ENCODE peak calls at places on chromosomes 13 and 19, in nine cellular contexts. K, D, M, Z, R, Y, L, N and P are unnamed samples.

GRCh38 chr19:51142119-51142518 is at the start of gene SIGLEC7:
- DNase-seq in M (no peak), R (no peak), Z (no peak), L (peak), N (no peak), D (no peak), K (no peak), Y (peak), P (no peak)

GRCh38 chr13:107370036-107370785 is 802.3 kb upstream of the ARGLU1 start:
- DNase-seq in N (no peak), L (no peak), R (no peak), Z (peak), M (peak), Y (no peak), D (no peak), K (no peak), P (peak)

GRCh38 chr19:45177817-45178261 is at the start of gene TRAPPC6A:
- DNase-seq in D (no peak), N (no peak), Z (peak), M (peak), Y (no peak), K (no peak), R (no peak), L (no peak), P (peak)

GRCh38 chr19:6580313-6580712 is 10.6 kb downstream of the CD70 start:
- DNase-seq in R (no peak), Z (peak), L (no peak), K (no peak), N (no peak), M (no peak), Y (no peak), D (no peak), P (peak)

GRCh38 chr13:30293995-30294394 is 13.4 kb downstream of the KATNAL1 start:
- DNase-seq in M (no peak), R (peak), Z (no peak), D (no peak), L (no peak), N (no peak), K (no peak), Y (no peak), P (no peak)

GRCh38 chr13:32736648-32737047 is 150.4 kb downstream of the PDS5B start:
- DNase-seq in N (no peak), D (no peak), K (no peak), Y (no peak), R (no peak), M (no peak), L (no peak), Z (no peak), P (no peak)

GRCh38 chr13:25225970-25226369 is 53.9 kb upstream of the AMER2 start:
- DNase-seq in K (no peak), L (no peak), M (no peak), R (no peak), N (no peak), Z (no peak), D (no peak), Y (no peak), P (no peak)

GRCh38 chr13:53138369-53139036 is 109.9 kb downstream of the OLFM4 start:
- DNase-seq in Z (no peak), L (peak), D (no peak), K (peak), N (no peak), Y (no peak), R (no peak), M (no peak), P (no peak)

GRCh38 chr13:52707375-52707774 is 32.2 kb downstream of the CNMD start:
- DNase-seq in D (no peak), K (no peak), Y (no peak), M (no peak), L (no peak), Z (no peak), R (no peak), N (no peak), P (no peak)

GRCh38 chr13:95477187-95477586 is 75.3 kb upstream of the CLDN10 start:
- DNase-seq in Z (no peak), R (no peak), L (no peak), K (no peak), D (no peak), M (no peak), N (no peak), Y (no peak), P (no peak)

GRCh38 chr19:33344210-33344609 is 29.3 kb upstream of the CEBPG start:
- DNase-seq in N (peak), L (no peak), M (no peak), R (no peak), Z (no peak), Y (peak), K (no peak), D (no peak), P (no peak)

GRCh38 chr19:47891923-47892666 is 6.0 kb upstream of the SULT2A1 start:
- DNase-seq in M (no peak), R (no peak), N (peak), L (no peak), Y (no peak), D (no peak), Z (peak), K (no peak), P (no peak)

GRCh38 chr19:51086153-51086850 is 3.6 kb upstream of the KLK14 start:
- DNase-seq in Y (no peak), N (no peak), M (no peak), K (no peak), D (no peak), Z (no peak), R (no peak), L (no peak), P (no peak)

GRCh38 chr19:3054972-3055740 is 7.1 kb downstream of the TLE5 start:
- DNase-seq in M (peak), N (no peak), Y (no peak), Z (peak), L (no peak), K (no peak), R (no peak), D (no peak), P (no peak)

GRCh38 chr13:44573071-44573470 is 3.1 kb downstream of the TSC22D1 start:
- DNase-seq in L (no peak), D (no peak), K (no peak), Y (no peak), Z (peak), R (no peak), M (no peak), N (peak), P (no peak)

GRCh38 chr13:81058211-81058915 is 717.4 kb upstream of the SPRY2 start:
- DNase-seq in N (no peak), R (no peak), M (no peak), Z (peak), K (no peak), Y (no peak), D (no peak), L (no peak), P (no peak)

GRCh38 chr19:58196911-58197616 is 14.2 kb downstream of the ZNF274 start:
- DNase-seq in D (no peak), N (no peak), L (no peak), Z (peak), K (no peak), Y (no peak), R (peak), M (peak), P (peak)

GRCh38 chr19:1027953-1028902 is 1.8 kb downstream of the CNN2 start:
- DNase-seq in M (peak), Y (peak), K (peak), N (peak), L (no peak), R (peak), D (peak), Z (peak), P (peak)

GRCh38 chr19:49952906-49953305 is 8.1 kb downstream of the SIGLEC11 start:
- DNase-seq in R (no peak), Y (no peak), L (no peak), K (no peak), N (no peak), D (peak), Z (no peak), M (no peak), P (no peak)

GRCh38 chr19:12137541-12137940 is 2.6 kb downstream of the ZNF20 start:
- DNase-seq in Z (no peak), Y (no peak), L (no peak), K (no peak), R (peak), M (no peak), D (no peak), N (no peak), P (no peak)

GRCh38 chr19:29704562-29705558 is 10.2 kb downstream of the C19orf12 start:
- DNase-seq in K (no peak), R (peak), Z (no peak), N (no peak), M (no peak), L (no peak), Y (no peak), D (no peak), P (no peak)

GRCh38 chr19:3285647-3286176 is 61.3 kb downstream of the CELF5 start:
- DNase-seq in Y (no peak), M (no peak), R (no peak), L (no peak), Z (peak), K (no peak), D (no peak), N (no peak), P (no peak)

GRCh38 chr19:7393934-7394508 is 45.3 kb downstream of the ARHGEF18 start:
- DNase-seq in Y (no peak), M (no peak), L (no peak), N (no peak), R (no peak), D (no peak), Z (no peak), K (no peak), P (no peak)

GRCh38 chr13:112879283-112879833 is 89.7 kb upstream of the MCF2L start:
- DNase-seq in Z (peak), Y (no peak), M (no peak), K (no peak), N (no peak), R (no peak), L (no peak), D (no peak), P (no peak)

GRCh38 chr19:18100710-18101109 is 3.1 kb downstream of the MAST3 start:
- DNase-seq in D (no peak), R (no peak), M (no peak), N (peak), L (no peak), Y (no peak), K (no peak), Z (peak), P (no peak)

GRCh38 chr19:7789447-7789846 is 26.4 kb downstream of the CLEC4M start:
- DNase-seq in M (no peak), L (no peak), K (no peak), R (peak), Y (no peak), Z (no peak), D (peak), N (peak), P (no peak)

GRCh38 chr13:42957881-42958280 is 34.2 kb downstream of the EPSTI1 start:
- DNase-seq in R (no peak), L (no peak), M (no peak), D (no peak), N (no peak), Z (no peak), K (no peak), Y (no peak), P (no peak)

GRCh38 chr19:53881482-53882390 is at the start of gene PRKCG:
- DNase-seq in K (no peak), Y (peak), Z (no peak), R (no peak), N (peak), L (no peak), D (peak), M (no peak), P (no peak)

GRCh38 chr13:30829145-30829544 is 76.9 kb upstream of the MEDAG start:
- DNase-seq in D (no peak), R (no peak), K (no peak), M (no peak), L (no peak), Z (peak), N (no peak), Y (no peak), P (peak)

GRCh38 chr13:76711515-76712182 is 174.6 kb downstream of the KCTD12 start:
- DNase-seq in R (no peak), N (no peak), D (no peak), L (peak), M (peak), Y (peak), K (peak), Z (peak), P (peak)

GRCh38 chr13:74554581-74555290 is 420.5 kb upstream of the KLF12 start:
- DNase-seq in N (no peak), R (no peak), K (no peak), Z (peak), D (no peak), L (no peak), M (no peak), Y (no peak), P (no peak)

GRCh38 chr19:14113762-14114414 is 3.7 kb downstream of the PRKACA start:
- DNase-seq in M (no peak), D (peak), N (no peak), K (no peak), Z (no peak), R (peak), Y (no peak), L (peak), P (no peak)

GRCh38 chr13:87999791-88000190 is 328.6 kb downstream of the SLITRK5 start:
- DNase-seq in R (no peak), K (no peak), Z (no peak), Y (no peak), L (no peak), M (no peak), D (no peak), N (no peak), P (no peak)

GRCh38 chr13:102191951-102192461 is 209.8 kb downstream of the FGF14 start:
- DNase-seq in L (no peak), M (peak), Z (peak), R (no peak), Y (no peak), K (peak), N (peak), D (no peak), P (peak)

DNA sequence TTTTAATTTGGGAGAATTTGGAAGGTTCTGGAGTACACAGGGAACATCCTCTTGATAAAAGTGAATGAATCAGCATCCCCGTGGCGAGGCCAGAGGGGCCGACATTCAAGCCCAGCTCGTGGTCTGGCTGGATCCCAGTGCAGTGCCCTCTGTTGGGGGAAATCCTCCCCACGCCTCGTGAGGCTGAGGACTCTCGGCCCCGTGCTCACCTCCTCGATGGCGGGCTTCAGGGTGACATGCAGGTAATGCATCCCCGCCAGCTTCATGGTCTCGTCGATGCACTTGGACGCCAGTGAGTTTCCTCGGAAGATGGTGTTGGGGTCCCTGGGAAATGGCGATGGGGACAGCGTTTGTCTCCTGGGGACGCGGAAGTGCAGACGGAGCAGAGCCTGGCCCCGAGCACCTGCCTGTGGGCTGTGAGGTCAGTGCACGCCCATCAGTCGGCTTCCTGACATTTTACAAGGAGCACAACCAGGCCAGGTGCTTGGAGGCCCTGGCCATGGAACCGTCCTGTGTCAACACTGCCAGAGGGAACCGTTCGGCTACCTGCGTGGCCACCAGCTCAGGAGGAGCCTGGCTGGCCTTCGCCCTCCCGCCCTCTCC is 43.3 kb upstream of the C13orf46 start:
- DNase-seq in D (no peak), M (peak), Z (peak), Y (no peak), N (peak), K (no peak), R (no peak), L (no peak), P (peak)
- TF ChIP-seq CTCF in D (no peak), M (peak), Z (peak), Y (no peak), N (peak), K (peak), R (no peak), L (no peak), P (peak)

GRCh38 chr13:36913463-36913862 is 6.6 kb downstream of the SMAD9 start:
- DNase-seq in N (no peak), R (no peak), K (no peak), Z (no peak), Y (no peak), D (no peak), M (no peak), L (no peak), P (no peak)

GRCh38 chr13:36912983-36913382 is 7.1 kb downstream of the SMAD9 start:
- DNase-seq in L (no peak), Z (no peak), N (no peak), R (no peak), Y (no peak), M (no peak), D (no peak), K (no peak), P (no peak)

GRCh38 chr13:36915106-36915505 is 4.9 kb downstream of the SMAD9 start:
- DNase-seq in N (no peak), Y (no peak), K (no peak), D (no peak), R (no peak), L (peak), Z (no peak), M (no peak), P (no peak)

GRCh38 chr13:36915891-36916640 is 4.0 kb downstream of the SMAD9 start:
- DNase-seq in L (no peak), Y (no peak), K (no peak), R (no peak), Z (no peak), N (no peak), D (no peak), M (no peak), P (no peak)

DNA sequence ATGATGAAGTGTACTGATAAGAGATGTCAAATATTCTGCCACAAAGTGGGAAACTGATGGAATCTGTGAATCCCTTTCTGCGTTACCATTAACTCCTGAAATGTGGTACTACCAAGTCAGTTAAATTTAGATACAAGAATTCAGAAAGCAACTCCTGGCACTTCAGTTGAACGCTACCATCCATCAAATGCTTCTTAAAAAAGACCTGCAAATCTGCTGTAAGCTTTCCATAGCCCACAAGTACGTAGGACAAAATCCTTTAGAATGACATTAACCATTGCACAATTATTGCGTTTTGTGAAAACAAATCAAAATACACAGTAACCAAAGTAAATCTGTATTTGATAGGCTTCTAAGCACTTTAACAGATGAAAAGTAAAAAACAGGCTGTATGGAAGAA is 5.4 kb downstream of the SMAD9 start:
- DNase-seq in D (no peak), M (no peak), L (no peak), Y (no peak), K (no peak), Z (peak), N (no peak), R (no peak), P (no peak)
- H3K4me3 ChIP-seq in D (no peak), M (no peak), L (no peak), Y (no peak), K (no peak), Z (no peak), N (no peak), R (no peak), P (no peak)

DNA sequence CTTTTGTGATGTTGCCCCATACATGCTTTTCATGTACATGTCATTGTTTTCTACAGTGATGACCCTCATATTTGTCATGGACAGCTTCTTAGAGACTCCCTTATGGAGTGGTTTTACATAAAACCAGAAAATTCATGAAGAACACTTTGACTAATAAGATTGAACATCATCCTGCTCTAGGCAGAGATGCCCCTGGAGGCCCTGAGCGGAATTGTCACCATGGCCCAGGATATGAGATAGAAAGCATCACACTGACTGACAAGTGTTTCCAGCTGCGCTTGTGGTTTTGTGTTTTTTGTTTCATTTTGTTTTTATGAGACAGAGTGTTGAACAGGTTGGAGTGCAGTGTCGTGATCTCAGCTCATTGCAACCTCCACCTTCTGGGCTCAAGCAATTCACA is 22.2 kb downstream of the ZNF701 start:
- DNase-seq in R (no peak), Z (no peak), L (no peak), Y (no peak), M (no peak), K (no peak), N (no peak), D (no peak), P (no peak)
- TF ChIP-seq CTCF in R (no peak), Z (no peak), L (no peak), Y (no peak), M (no peak), K (no peak), N (no peak), D (no peak), P (no peak)

DNA sequence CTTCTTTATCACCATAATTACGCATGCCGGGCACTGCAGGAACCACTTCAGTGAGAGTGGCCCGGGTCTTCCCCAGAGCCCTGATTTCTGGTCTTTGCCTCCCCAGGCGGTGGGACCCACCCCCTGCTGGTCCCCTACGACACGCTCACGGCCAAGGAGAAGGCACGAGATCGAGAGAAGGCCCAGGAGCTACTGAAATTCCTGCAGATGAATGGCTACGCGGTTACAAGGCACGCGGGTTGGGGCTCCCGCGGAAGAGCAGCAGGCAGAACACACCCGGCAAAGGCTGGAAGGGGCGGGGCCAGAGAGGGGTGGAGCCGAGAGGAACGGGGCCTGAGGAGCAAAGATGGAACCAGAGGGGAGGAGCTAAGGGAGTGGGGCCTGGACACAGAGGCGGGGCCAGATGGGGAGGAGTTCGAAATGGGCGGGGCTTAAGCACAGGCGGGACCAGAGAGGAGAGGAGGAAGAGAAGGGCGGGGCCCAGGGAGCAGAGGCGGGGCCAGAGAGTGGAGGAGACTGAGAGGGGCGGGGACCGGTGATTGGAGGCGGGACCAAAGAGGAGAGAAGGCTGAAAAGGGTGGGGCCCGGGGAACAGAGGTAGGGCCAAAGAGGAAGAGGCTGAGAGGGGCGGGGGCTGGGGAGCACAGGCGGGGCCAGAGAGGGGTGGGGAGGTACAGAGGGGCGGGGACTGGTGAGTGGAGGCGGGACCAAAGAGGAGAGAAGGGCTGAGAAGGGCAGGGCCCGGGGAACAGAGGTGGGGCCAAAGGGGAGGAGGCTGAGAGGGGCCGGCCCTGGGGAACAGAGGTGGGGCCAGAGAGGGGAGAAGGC is 73.4 kb downstream of the RYR1 start:
- DNase-seq in R (peak), N (peak), D (peak), K (no peak), L (peak), M (peak), Z (peak), Y (peak), P (peak)
- H3K4me3 ChIP-seq in R (no peak), N (no peak), D (no peak), K (no peak), L (no peak), M (no peak), Z (no peak), Y (no peak), P (no peak)